ENCODE peak calls at places on chromosome 7, in eight cellular contexts. One of them, this sample, is unnamed.

GRCh38 chr7:120677535-120677934 is 180.4 kb downstream of the TSPAN12 start:
- DNase-seq in AG10803: no peak
- DNase-seq in suprapubic skin: no peak
- DNase-seq in DND-41: no peak
- DNase-seq in left lung: no peak
- DNase-seq in CD4-positive, alpha-beta T cell: no peak
- DNase-seq in kidney epithelial cell: no peak
- DNase-seq in mammary epithelial cell: no peak
- DNase-seq in this sample: no peak

GRCh38 chr7:139043823-139044812 is 8.3 kb upstream of the ZC3HAV1L start:
- DNase-seq in AG10803: no peak
- DNase-seq in suprapubic skin: no peak
- DNase-seq in DND-41: peak
- DNase-seq in left lung: no peak
- DNase-seq in CD4-positive, alpha-beta T cell: peak
- DNase-seq in kidney epithelial cell: no peak
- DNase-seq in mammary epithelial cell: peak
- DNase-seq in this sample: no peak

GRCh38 chr7:101240226-101241014 is 2.8 kb upstream of the CLDN15 start:
- DNase-seq in AG10803: no peak
- DNase-seq in suprapubic skin: no peak
- DNase-seq in DND-41: no peak
- DNase-seq in left lung: no peak
- DNase-seq in CD4-positive, alpha-beta T cell: no peak
- DNase-seq in kidney epithelial cell: no peak
- DNase-seq in mammary epithelial cell: no peak
- DNase-seq in this sample: no peak

GRCh38 chr7:73397936-73398335 is 35.6 kb upstream of the FZD9 start:
- DNase-seq in AG10803: no peak
- DNase-seq in suprapubic skin: no peak
- DNase-seq in DND-41: no peak
- DNase-seq in left lung: no peak
- DNase-seq in CD4-positive, alpha-beta T cell: no peak
- DNase-seq in kidney epithelial cell: no peak
- DNase-seq in mammary epithelial cell: no peak
- DNase-seq in this sample: no peak

GRCh38 chr7:18824157-18824556 is 293.3 kb downstream of the TWIST1 start:
- DNase-seq in AG10803: no peak
- DNase-seq in suprapubic skin: no peak
- DNase-seq in DND-41: no peak
- DNase-seq in left lung: no peak
- DNase-seq in CD4-positive, alpha-beta T cell: no peak
- DNase-seq in kidney epithelial cell: no peak
- DNase-seq in mammary epithelial cell: no peak
- DNase-seq in this sample: no peak

GRCh38 chr7:66083677-66084076 is 8.1 kb downstream of the ASL start:
- DNase-seq in AG10803: no peak
- DNase-seq in suprapubic skin: no peak
- DNase-seq in DND-41: no peak
- DNase-seq in left lung: no peak
- DNase-seq in CD4-positive, alpha-beta T cell: no peak
- DNase-seq in kidney epithelial cell: no peak
- DNase-seq in mammary epithelial cell: no peak
- DNase-seq in this sample: no peak

GRCh38 chr7:22127835-22128527 is 182.3 kb upstream of the CDCA7L start:
- DNase-seq in AG10803: no peak
- DNase-seq in suprapubic skin: no peak
- DNase-seq in DND-41: no peak
- DNase-seq in left lung: no peak
- DNase-seq in CD4-positive, alpha-beta T cell: no peak
- DNase-seq in kidney epithelial cell: no peak
- DNase-seq in mammary epithelial cell: no peak
- DNase-seq in this sample: no peak

GRCh38 chr7:44637788-44638594 is 31.6 kb downstream of the OGDH start:
- DNase-seq in AG10803: peak
- DNase-seq in suprapubic skin: peak
- DNase-seq in DND-41: no peak
- DNase-seq in left lung: peak
- DNase-seq in CD4-positive, alpha-beta T cell: peak
- DNase-seq in kidney epithelial cell: no peak
- DNase-seq in mammary epithelial cell: peak
- DNase-seq in this sample: no peak

GRCh38 chr7:155003215-155003999 is 483 bp upstream of the PAXIP1 start:
- DNase-seq in AG10803: peak
- DNase-seq in suprapubic skin: peak
- DNase-seq in DND-41: peak
- DNase-seq in left lung: peak
- DNase-seq in CD4-positive, alpha-beta T cell: peak
- DNase-seq in kidney epithelial cell: no peak
- DNase-seq in mammary epithelial cell: peak
- DNase-seq in this sample: peak

GRCh38 chr7:139571190-139571589 is 47.7 kb downstream of the CLEC2L start:
- DNase-seq in AG10803: no peak
- DNase-seq in suprapubic skin: peak
- DNase-seq in DND-41: no peak
- DNase-seq in left lung: no peak
- DNase-seq in CD4-positive, alpha-beta T cell: no peak
- DNase-seq in kidney epithelial cell: no peak
- DNase-seq in mammary epithelial cell: no peak
- DNase-seq in this sample: peak

GRCh38 chr7:126426652-126427051 is 826.1 kb downstream of the GRM8 start:
- DNase-seq in AG10803: no peak
- DNase-seq in suprapubic skin: no peak
- DNase-seq in DND-41: no peak
- DNase-seq in left lung: no peak
- DNase-seq in CD4-positive, alpha-beta T cell: no peak
- DNase-seq in kidney epithelial cell: no peak
- DNase-seq in mammary epithelial cell: peak
- DNase-seq in this sample: no peak

GRCh38 chr7:64558323-64558705 is 4.6 kb downstream of the ZNF680 start:
- DNase-seq in AG10803: no peak
- DNase-seq in suprapubic skin: no peak
- DNase-seq in DND-41: no peak
- DNase-seq in left lung: no peak
- DNase-seq in CD4-positive, alpha-beta T cell: no peak
- DNase-seq in kidney epithelial cell: no peak
- DNase-seq in mammary epithelial cell: no peak
- DNase-seq in this sample: no peak

GRCh38 chr7:100808354-100808875 is 18.9 kb downstream of the EPHB4 start:
- DNase-seq in AG10803: no peak
- DNase-seq in suprapubic skin: no peak
- DNase-seq in DND-41: no peak
- DNase-seq in left lung: no peak
- DNase-seq in CD4-positive, alpha-beta T cell: no peak
- DNase-seq in kidney epithelial cell: no peak
- DNase-seq in mammary epithelial cell: no peak
- DNase-seq in this sample: no peak

GRCh38 chr7:5139998-5140397 is 50.0 kb upstream of the WIPI2 start:
- DNase-seq in AG10803: peak
- DNase-seq in suprapubic skin: no peak
- DNase-seq in DND-41: peak
- DNase-seq in left lung: no peak
- DNase-seq in CD4-positive, alpha-beta T cell: no peak
- DNase-seq in kidney epithelial cell: no peak
- DNase-seq in mammary epithelial cell: no peak
- DNase-seq in this sample: no peak

GRCh38 chr7:108330237-108330636 is 126.0 kb downstream of the NRCAM start:
- DNase-seq in AG10803: no peak
- DNase-seq in suprapubic skin: no peak
- DNase-seq in DND-41: no peak
- DNase-seq in left lung: no peak
- DNase-seq in CD4-positive, alpha-beta T cell: no peak
- DNase-seq in kidney epithelial cell: no peak
- DNase-seq in mammary epithelial cell: no peak
- DNase-seq in this sample: no peak
- TF ChIP-seq CTCF in AG10803: no peak
- TF ChIP-seq CTCF in suprapubic skin: no peak
- TF ChIP-seq CTCF in DND-41: no peak
- TF ChIP-seq CTCF in left lung: no peak
- TF ChIP-seq CTCF in CD4-positive, alpha-beta T cell: no peak
- TF ChIP-seq CTCF in kidney epithelial cell: no peak
- TF ChIP-seq CTCF in mammary epithelial cell: no peak
- TF ChIP-seq CTCF in this sample: no peak

GRCh38 chr7:115099906-115100305 is 178.0 kb downstream of the MDFIC start:
- DNase-seq in AG10803: peak
- DNase-seq in suprapubic skin: no peak
- DNase-seq in DND-41: no peak
- DNase-seq in left lung: no peak
- DNase-seq in CD4-positive, alpha-beta T cell: no peak
- DNase-seq in kidney epithelial cell: peak
- DNase-seq in mammary epithelial cell: peak
- DNase-seq in this sample: no peak
- TF ChIP-seq CTCF in AG10803: no peak
- TF ChIP-seq CTCF in suprapubic skin: no peak
- TF ChIP-seq CTCF in DND-41: no peak
- TF ChIP-seq CTCF in left lung: no peak
- TF ChIP-seq CTCF in CD4-positive, alpha-beta T cell: no peak
- TF ChIP-seq CTCF in kidney epithelial cell: no peak
- TF ChIP-seq CTCF in mammary epithelial cell: no peak
- TF ChIP-seq CTCF in this sample: no peak

GRCh38 chr7:1557771-1558170 is 1.8 kb upstream of the TMEM184A start:
- DNase-seq in AG10803: no peak
- DNase-seq in suprapubic skin: no peak
- DNase-seq in DND-41: no peak
- DNase-seq in left lung: no peak
- DNase-seq in CD4-positive, alpha-beta T cell: no peak
- DNase-seq in kidney epithelial cell: no peak
- DNase-seq in mammary epithelial cell: no peak
- DNase-seq in this sample: peak

GRCh38 chr7:1554332-1555045 is 1.5 kb downstream of the TMEM184A start:
- DNase-seq in AG10803: no peak
- DNase-seq in suprapubic skin: no peak
- DNase-seq in DND-41: no peak
- DNase-seq in left lung: peak
- DNase-seq in CD4-positive, alpha-beta T cell: no peak
- DNase-seq in kidney epithelial cell: no peak
- DNase-seq in mammary epithelial cell: no peak
- DNase-seq in this sample: no peak

GRCh38 chr7:1555046-1555812 is 776 bp downstream of the TMEM184A start:
- DNase-seq in AG10803: peak
- DNase-seq in suprapubic skin: no peak
- DNase-seq in DND-41: no peak
- DNase-seq in left lung: peak
- DNase-seq in CD4-positive, alpha-beta T cell: no peak
- DNase-seq in kidney epithelial cell: peak
- DNase-seq in mammary epithelial cell: peak
- DNase-seq in this sample: no peak

GRCh38 chr7:1557006-1557405 is 1.0 kb upstream of the TMEM184A start:
- DNase-seq in AG10803: no peak
- DNase-seq in suprapubic skin: no peak
- DNase-seq in DND-41: no peak
- DNase-seq in left lung: peak
- DNase-seq in CD4-positive, alpha-beta T cell: no peak
- DNase-seq in kidney epithelial cell: no peak
- DNase-seq in mammary epithelial cell: no peak
- DNase-seq in this sample: no peak

DNA sequence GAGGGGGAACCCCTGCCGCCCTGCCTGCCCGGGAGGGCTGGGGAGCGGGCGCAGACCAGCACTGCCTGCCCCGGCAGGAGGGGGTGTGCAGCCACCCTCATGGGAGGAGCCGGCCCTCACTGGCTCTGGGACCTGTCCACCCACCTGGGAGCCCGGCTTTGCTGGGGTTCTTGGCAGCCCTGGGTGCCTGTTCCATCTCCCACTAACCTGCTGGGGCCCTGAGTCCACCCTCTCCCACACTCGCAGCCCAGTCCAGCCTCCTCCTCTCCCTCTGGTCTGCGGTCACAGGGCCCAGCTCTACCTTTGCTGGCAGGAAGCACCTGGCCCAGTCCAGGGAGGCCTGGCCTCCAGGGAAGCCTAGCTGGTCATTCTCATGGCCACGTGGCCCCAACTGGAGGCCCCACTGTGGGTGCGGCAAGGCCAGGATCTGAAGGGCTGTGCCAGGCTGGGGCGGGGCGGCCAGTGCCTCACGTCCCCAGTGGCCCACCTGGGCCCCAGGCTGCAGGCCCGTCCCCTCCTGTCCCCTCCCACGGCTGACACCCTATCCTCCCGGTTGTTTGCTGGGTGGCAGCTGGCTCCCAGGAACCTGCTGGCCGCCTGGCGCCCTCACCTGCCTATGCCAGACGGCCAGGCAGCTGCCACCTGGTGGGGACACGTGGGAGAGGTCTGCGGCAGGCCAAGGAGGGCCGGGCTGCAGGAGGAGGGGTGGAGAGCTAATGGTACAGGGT is at the start of gene TMEM184A:
- DNase-seq in AG10803: no peak
- DNase-seq in suprapubic skin: no peak
- DNase-seq in DND-41: peak
- DNase-seq in left lung: peak
- DNase-seq in CD4-positive, alpha-beta T cell: peak
- DNase-seq in kidney epithelial cell: peak
- DNase-seq in mammary epithelial cell: peak
- DNase-seq in this sample: no peak
- TF ChIP-seq CTCF in AG10803: no peak
- TF ChIP-seq CTCF in suprapubic skin: peak
- TF ChIP-seq CTCF in DND-41: peak
- TF ChIP-seq CTCF in left lung: peak
- TF ChIP-seq CTCF in CD4-positive, alpha-beta T cell: peak
- TF ChIP-seq CTCF in kidney epithelial cell: peak
- TF ChIP-seq CTCF in mammary epithelial cell: peak
- TF ChIP-seq CTCF in this sample: peak

GRCh38 chr7:28145090-28145626 is 35.4 kb downstream of the JAZF1 start:
- DNase-seq in AG10803: no peak
- DNase-seq in suprapubic skin: no peak
- DNase-seq in DND-41: no peak
- DNase-seq in left lung: no peak
- DNase-seq in CD4-positive, alpha-beta T cell: no peak
- DNase-seq in kidney epithelial cell: no peak
- DNase-seq in mammary epithelial cell: no peak
- DNase-seq in this sample: no peak

GRCh38 chr7:28140964-28141363 is 39.6 kb downstream of the JAZF1 start:
- DNase-seq in AG10803: no peak
- DNase-seq in suprapubic skin: no peak
- DNase-seq in DND-41: no peak
- DNase-seq in left lung: no peak
- DNase-seq in CD4-positive, alpha-beta T cell: no peak
- DNase-seq in kidney epithelial cell: no peak
- DNase-seq in mammary epithelial cell: no peak
- DNase-seq in this sample: no peak

GRCh38 chr7:28145931-28146330 is 34.7 kb downstream of the JAZF1 start:
- DNase-seq in AG10803: no peak
- DNase-seq in suprapubic skin: no peak
- DNase-seq in DND-41: no peak
- DNase-seq in left lung: no peak
- DNase-seq in CD4-positive, alpha-beta T cell: no peak
- DNase-seq in kidney epithelial cell: no peak
- DNase-seq in mammary epithelial cell: no peak
- DNase-seq in this sample: no peak

GRCh38 chr7:28142650-28143049 is 37.9 kb downstream of the JAZF1 start:
- DNase-seq in AG10803: no peak
- DNase-seq in suprapubic skin: no peak
- DNase-seq in DND-41: no peak
- DNase-seq in left lung: no peak
- DNase-seq in CD4-positive, alpha-beta T cell: no peak
- DNase-seq in kidney epithelial cell: no peak
- DNase-seq in mammary epithelial cell: no peak
- DNase-seq in this sample: no peak

DNA sequence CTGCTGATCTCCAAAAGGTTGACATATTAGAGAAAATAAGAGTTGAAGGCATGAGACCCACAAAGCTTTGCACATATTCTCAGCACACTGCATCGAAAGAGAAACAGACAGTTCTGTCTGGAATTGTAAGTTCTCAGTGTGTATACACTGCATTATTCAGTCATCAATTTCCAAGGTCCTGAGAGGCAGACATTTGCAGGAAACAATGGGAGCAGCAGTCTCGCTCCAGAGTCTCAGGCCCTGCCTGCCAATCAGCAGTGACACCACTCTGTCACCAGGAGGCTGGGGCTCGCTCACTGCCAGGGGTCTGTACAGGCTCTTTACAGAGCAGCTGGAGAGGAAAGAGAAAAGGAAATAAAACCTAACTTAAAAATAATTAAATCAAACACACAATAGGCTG is 36.3 kb downstream of the JAZF1 start:
- DNase-seq in AG10803: no peak
- DNase-seq in suprapubic skin: no peak
- DNase-seq in DND-41: no peak
- DNase-seq in left lung: no peak
- DNase-seq in CD4-positive, alpha-beta T cell: no peak
- DNase-seq in kidney epithelial cell: no peak
- DNase-seq in mammary epithelial cell: no peak
- DNase-seq in this sample: no peak
- TF ChIP-seq CTCF in AG10803: no peak
- TF ChIP-seq CTCF in suprapubic skin: no peak
- TF ChIP-seq CTCF in DND-41: no peak
- TF ChIP-seq CTCF in left lung: no peak
- TF ChIP-seq CTCF in CD4-positive, alpha-beta T cell: no peak
- TF ChIP-seq CTCF in kidney epithelial cell: no peak
- TF ChIP-seq CTCF in mammary epithelial cell: no peak
- TF ChIP-seq CTCF in this sample: peak